ENCODE peak calls at places on chromosome X, in five cellular contexts. J, L, F, A and B are unnamed samples.

GRCh38 chrX:68692651-68693050 is 45.2 kb downstream of the STARD8 start:
- DNase-seq in J (no peak), L (no peak), F (no peak), A (no peak), B (no peak)

GRCh38 chrX:65516756-65517155 is 17.8 kb downstream of the LAS1L start:
- DNase-seq in J (no peak), L (no peak), F (no peak), A (no peak), B (no peak)

GRCh38 chrX:29661290-29661689 is 554.1 kb upstream of the MAGEB2 start:
- DNase-seq in J (no peak), L (no peak), F (no peak), A (no peak), B (no peak)

GRCh38 chrX:50903387-50904027 is 7.0 kb upstream of the BMP15 start:
- DNase-seq in J (peak; percentile 0), L (no peak), F (no peak), A (no peak), B (no peak)

GRCh38 chrX:54484666-54485065 is 11.4 kb downstream of the FGD1 start:
- DNase-seq in J (no peak), L (peak; percentile 40), F (no peak), A (no peak), B (no peak)

GRCh38 chrX:69069086-69069445 is 96.2 kb downstream of the PJA1 start:
- DNase-seq in J (no peak), L (no peak), F (no peak), A (no peak), B (no peak)

GRCh38 chrX:24357101-24357500 is 3.3 kb upstream of the SUPT20HL1 start:
- DNase-seq in J (no peak), L (no peak), F (no peak), A (no peak), B (no peak)

GRCh38 chrX:118948270-118948669 is 26.1 kb upstream of the LONRF3 start:
- DNase-seq in J (no peak), L (no peak), F (no peak), A (no peak), B (no peak)

GRCh38 chrX:155534800-155535199 is 76.4 kb upstream of the F8A3 start:
- DNase-seq in J (no peak), L (no peak), F (no peak), A (no peak), B (no peak)

GRCh38 chrX:31287861-31288260 is 216.0 kb upstream of the FTHL17 start:
- DNase-seq in J (no peak), L (no peak), F (no peak), A (no peak), B (no peak)

GRCh38 chrX:145292208-145292607 is 44.9 kb downstream of the SPANXN1 start:
- DNase-seq in J (no peak), L (no peak), F (no peak), A (no peak), B (no peak)

GRCh38 chrX:126701380-126701779 is 118.1 kb upstream of the PRR32 start:
- DNase-seq in J (no peak), L (no peak), F (no peak), A (no peak), B (no peak)

GRCh38 chrX:123085311-123085940 is 98.7 kb upstream of the GRIA3 start:
- DNase-seq in J (no peak), L (peak; percentile 32), F (no peak), A (no peak), B (peak; percentile 50)

GRCh38 chrX:46577116-46578005 is 3.8 kb downstream of the CHST7 start:
- DNase-seq in J (no peak), L (no peak), F (no peak), A (no peak), B (no peak)

GRCh38 chrX:9131066-9131465 is 97.1 kb upstream of the FAM9B start:
- DNase-seq in J (no peak), L (no peak), F (no peak), A (no peak), B (no peak)

GRCh38 chrX:40663880-40664630 is 16.7 kb upstream of the CXorf38 start:
- DNase-seq in J (no peak), L (peak; percentile 75), F (no peak), A (no peak), B (no peak)

GRCh38 chrX:39335447-39336235 is 534.4 kb downstream of the MID1IP1 start:
- DNase-seq in J (peak; percentile 77), L (no peak), F (no peak), A (no peak), B (no peak)

GRCh38 chrX:24005028-24005427 is 22.0 kb downstream of the KLHL15 start:
- DNase-seq in J (no peak), L (no peak), F (no peak), A (no peak), B (no peak)

GRCh38 chrX:134423606-134424005 is 36.4 kb upstream of the HPRT1 start:
- DNase-seq in J (no peak), L (no peak), F (peak; percentile 3), A (no peak), B (no peak)

GRCh38 chrX:20718592-20718991 is 451.9 kb upstream of the RPS6KA3 start:
- DNase-seq in J (no peak), L (no peak), F (no peak), A (no peak), B (peak; percentile 7)

GRCh38 chrX:120015145-120016067 is 62.1 kb downstream of the RHOXF2B start:
- DNase-seq in J (peak; percentile 44), L (peak; percentile 50), F (no peak), A (no peak), B (no peak)

GRCh38 chrX:103356897-103357296 is 591 bp downstream of the TCEAL9 start:
- DNase-seq in J (no peak), L (no peak), F (no peak), A (no peak), B (no peak)